ENCODE peak calls at places on chromosomes 5 and 9, in ten cellular contexts. H is stomach, U is WERI-Rb-1, Q is lung, K is A549, D is HFF-Myc, V is keratinocyte, A is BJ, T is AG10803, N is right lobe of liver. I is an unnamed sample.

GRCh38 chr9:93398471-93398870 is 53.0 kb upstream of the FAM120A start:
- DNase-seq in U (no peak), V (no peak), K (no peak), Q (no peak), A (no peak), D (no peak), T (no peak), N (no peak), H (no peak), I (no peak)

GRCh38 chr5:137486707-137487106 is 12.4 kb downstream of the SPOCK1 start:
- DNase-seq in T (peak), V (no peak), N (no peak), U (no peak), Q (no peak), A (no peak), H (no peak), K (peak), D (no peak), I (peak)

GRCh38 chr9:83006378-83006777 is 56.6 kb downstream of the RASEF start:
- DNase-seq in U (no peak), H (no peak), Q (no peak), T (no peak), N (no peak), A (no peak), V (no peak), D (no peak), K (no peak), I (no peak)

GRCh38 chr5:137815202-137815990 is 52.3 kb upstream of the MYOT start:
- DNase-seq in U (no peak), A (no peak), T (no peak), Q (no peak), D (no peak), N (no peak), K (no peak), V (no peak), H (no peak), I (no peak)

GRCh38 chr9:81861644-81862043 is 66.6 kb upstream of the SPATA31D4 start:
- DNase-seq in A (no peak), N (no peak), K (no peak), D (no peak), T (peak), U (no peak), H (no peak), Q (no peak), V (no peak), I (no peak)

GRCh38 chr5:68279960-68280359 is 64.4 kb downstream of the PIK3R1 start:
- DNase-seq in N (no peak), D (no peak), U (no peak), Q (no peak), V (no peak), K (no peak), A (no peak), T (no peak), H (no peak), I (no peak)

GRCh38 chr5:141050622-141051525 is at the start of gene PCDHB1:
- DNase-seq in K (no peak), N (no peak), H (no peak), U (peak), A (no peak), Q (no peak), T (no peak), D (no peak), V (no peak), I (no peak)

GRCh38 chr5:3321923-3322322 is 273.7 kb upstream of the IRX1 start:
- DNase-seq in U (no peak), H (no peak), T (no peak), Q (no peak), N (no peak), A (no peak), K (no peak), D (no peak), V (no peak), I (no peak)

GRCh38 chr5:149002053-149002452 is 60.8 kb downstream of the SH3TC2 start:
- DNase-seq in Q (peak), A (peak), N (no peak), T (peak), K (peak), H (no peak), D (peak), U (no peak), V (no peak), I (peak)

GRCh38 chr9:96137666-96138429 is 164.1 kb downstream of the HSD17B3 start:
- DNase-seq in H (no peak), N (no peak), K (no peak), Q (no peak), V (no peak), U (no peak), T (peak), D (no peak), A (no peak), I (no peak)

GRCh38 chr5:99176186-99176585 is 247.4 kb upstream of the CHD1 start:
- DNase-seq in D (no peak), H (no peak), V (no peak), Q (no peak), N (no peak), K (no peak), U (no peak), A (no peak), T (no peak), I (no peak)

GRCh38 chr9:126523621-126524111 is 90.1 kb upstream of the LMX1B start:
- DNase-seq in V (no peak), K (no peak), T (no peak), D (no peak), U (no peak), H (no peak), Q (no peak), N (no peak), A (no peak), I (no peak)

GRCh38 chr9:114938687-114939575 is 8.5 kb upstream of the TNFSF8 start:
- DNase-seq in V (no peak), N (no peak), T (peak), H (no peak), D (no peak), Q (no peak), U (no peak), A (no peak), K (no peak), I (no peak)

GRCh38 chr5:28523887-28524637 is 1485.7 kb upstream of the CDH9 start:
- DNase-seq in Q (no peak), D (no peak), N (no peak), V (no peak), T (peak), H (no peak), K (peak), A (no peak), U (no peak), I (no peak)

DNA sequence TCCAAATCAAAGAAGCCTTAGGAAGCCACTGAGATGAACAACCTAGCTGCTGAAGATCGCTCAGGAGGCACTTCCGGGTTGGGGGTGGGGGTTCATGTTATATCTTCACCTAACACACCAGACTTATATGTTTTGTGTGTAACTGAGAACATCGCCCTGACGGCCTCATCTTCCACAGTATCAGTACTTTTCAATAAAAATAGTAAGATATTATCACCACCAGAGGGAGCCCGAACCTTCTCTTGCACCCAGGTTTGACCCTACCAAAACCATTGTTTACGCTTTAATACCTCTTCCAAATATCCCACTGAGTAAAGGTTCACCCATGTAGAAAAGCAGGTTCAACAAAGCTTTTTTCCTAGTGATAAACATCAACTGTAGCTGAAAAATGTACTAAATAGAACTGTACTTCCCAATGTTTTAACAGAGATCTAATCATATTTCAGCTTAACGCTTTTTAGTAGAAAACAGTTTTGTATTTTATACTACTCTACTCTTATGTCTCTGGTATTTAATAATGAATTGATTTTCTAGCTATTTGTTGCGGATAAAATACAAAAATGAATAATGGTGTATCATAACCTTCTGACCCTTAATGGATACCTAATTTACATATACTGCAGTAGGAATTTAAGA is 244.0 kb downstream of the EPB41L4A start:
- DNase-seq in T (peak), D (no peak), Q (no peak), A (no peak), N (no peak), U (peak), V (no peak), H (no peak), K (peak), I (no peak)
- TF ChIP-seq CTCF in T (peak), D (peak), Q (peak), A (peak), N (peak), U (peak), V (peak), H (no peak), K (peak), I (peak)

DNA sequence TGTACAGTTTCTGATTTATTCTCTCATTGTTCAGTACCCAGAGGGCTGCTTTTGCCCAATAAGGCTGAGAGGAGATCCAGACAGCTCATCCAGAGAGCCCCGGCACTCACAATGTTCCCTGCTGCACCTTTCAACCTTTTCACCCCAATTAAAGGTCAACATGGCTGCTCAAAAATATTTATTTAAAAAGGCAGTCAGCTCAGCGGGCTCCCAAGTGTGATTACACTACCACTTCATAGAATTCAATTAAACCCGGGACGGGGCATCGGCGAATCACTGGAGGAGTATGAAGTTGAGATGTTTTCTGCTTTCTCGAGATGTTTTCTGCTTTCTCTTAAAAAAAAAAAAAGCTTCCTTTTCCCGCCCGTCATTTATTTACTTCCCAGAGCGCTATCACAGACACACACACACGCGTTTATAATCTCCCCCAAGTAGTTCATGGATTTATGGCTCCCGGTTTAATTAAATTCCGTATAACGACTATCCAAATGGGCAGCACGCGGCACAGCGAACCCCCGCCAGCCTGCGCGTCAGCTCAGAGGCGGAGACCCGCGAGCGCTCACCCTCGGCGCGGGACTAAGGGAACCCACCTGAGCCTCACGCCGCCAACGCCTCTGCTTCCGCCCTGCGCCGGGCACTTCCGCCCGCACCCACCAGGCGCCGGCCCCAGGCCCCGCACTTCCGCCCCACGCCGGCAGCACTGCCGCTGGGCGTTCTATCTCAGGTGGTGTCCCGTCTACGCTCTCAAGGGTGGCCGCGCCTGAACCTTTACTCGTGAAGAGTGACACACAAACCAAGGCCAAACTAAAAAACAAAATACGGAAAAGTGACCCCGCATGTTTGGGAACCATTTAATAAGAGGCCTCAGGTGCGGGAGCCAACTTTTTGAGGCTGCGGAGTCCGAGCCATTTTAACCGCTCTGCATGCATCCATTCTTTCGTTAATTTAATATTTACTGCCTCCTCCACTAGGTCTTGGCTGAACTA is at the start of gene C5orf63:
- DNase-seq in V (no peak), D (no peak), U (peak), H (peak), K (peak), T (peak), N (peak), A (no peak), Q (peak), I (no peak)
- H3K4me3 ChIP-seq in V (peak), D (peak), U (peak), H (peak), K (peak), T (peak), N (peak), A (peak), Q (peak), I (peak)

DNA sequence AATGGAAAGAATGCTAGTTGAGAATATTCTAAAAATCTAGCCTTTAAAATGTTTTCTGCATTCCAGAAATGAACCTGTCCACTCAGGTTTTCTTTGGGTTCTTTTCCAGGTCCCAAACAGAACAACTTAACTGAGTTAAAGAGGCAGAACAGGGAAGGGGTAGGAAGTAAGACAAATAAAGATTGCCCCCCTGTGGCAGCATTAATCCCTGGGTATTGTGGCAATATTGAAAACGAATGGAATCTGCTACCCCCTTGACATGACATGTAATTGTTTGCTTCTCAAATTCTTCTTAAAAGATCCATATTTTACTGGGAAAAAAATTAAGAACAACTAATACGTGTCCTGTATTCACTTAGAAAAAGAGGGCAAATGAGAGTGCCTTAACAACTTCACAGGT is 9.3 kb upstream of the RBM22 start:
- DNase-seq in V (no peak), A (no peak), K (peak), D (no peak), H (no peak), N (no peak), U (no peak), Q (no peak), T (peak), I (no peak)
- TF ChIP-seq CTCF in V (peak), A (peak), K (peak), D (no peak), H (no peak), N (peak), U (no peak), Q (no peak), T (peak), I (peak)

GRCh38 chr9:122080986-122081385 is 12.1 kb downstream of the TTLL11 start:
- DNase-seq in T (no peak), N (no peak), H (no peak), A (no peak), D (no peak), U (no peak), Q (no peak), V (no peak), K (no peak), I (no peak)
- H3K4me3 ChIP-seq in T (no peak), N (no peak), H (no peak), A (no peak), D (no peak), U (no peak), Q (no peak), V (no peak), K (no peak), I (no peak)

DNA sequence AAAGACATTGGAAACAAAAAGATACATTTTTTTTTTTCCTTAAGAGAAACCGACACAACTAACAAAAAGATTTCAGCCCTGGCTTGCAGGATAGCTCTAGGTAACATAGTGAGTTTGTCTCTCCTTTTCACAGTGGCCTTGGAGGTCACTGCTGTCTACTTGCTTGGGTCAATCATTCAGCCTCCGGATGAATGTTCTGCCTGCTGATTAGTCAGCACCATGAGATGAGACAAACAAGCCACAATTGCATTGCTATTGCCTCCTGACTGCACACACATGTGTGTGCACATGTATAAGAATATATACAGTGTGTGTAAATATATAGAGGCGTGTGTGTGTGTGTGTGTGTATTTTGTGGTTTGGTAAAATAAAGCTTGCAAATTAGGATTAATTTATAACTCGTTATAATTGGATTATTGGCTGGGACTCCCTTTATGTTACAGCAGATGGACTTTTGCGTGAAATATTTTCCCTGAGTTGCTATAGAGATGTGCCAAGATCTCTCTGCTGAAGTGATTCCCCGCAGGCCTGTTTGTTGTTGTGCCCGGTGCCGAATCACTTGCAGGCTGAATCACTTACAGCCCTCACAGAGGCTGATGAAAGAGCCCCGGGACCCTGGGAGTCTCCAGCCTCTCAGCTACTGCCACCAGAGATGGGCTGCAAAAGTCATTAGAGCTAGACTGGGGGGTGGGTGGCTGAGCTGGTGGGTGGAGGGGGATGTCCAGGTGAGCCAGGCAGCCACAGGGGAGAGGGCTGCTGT is 161.2 kb downstream of the FGF18 start:
- DNase-seq in A (no peak), T (peak), H (no peak), Q (no peak), D (no peak), U (no peak), V (no peak), K (no peak), N (no peak), I (no peak)
- TF ChIP-seq CTCF in A (no peak), T (no peak), H (no peak), Q (no peak), D (no peak), U (no peak), V (no peak), K (no peak), N (no peak), I (no peak)

GRCh38 chr9:132833451-132834130 is 44.5 kb downstream of the AK8 start:
- DNase-seq in N (no peak), V (no peak), D (no peak), U (no peak), H (no peak), T (no peak), Q (no peak), A (no peak), K (no peak), I (no peak)
- H3K4me3 ChIP-seq in N (no peak), V (no peak), D (no peak), U (no peak), H (no peak), T (no peak), Q (no peak), A (no peak), K (no peak), I (no peak)